ENCODE peak calls at places on chromosome 21, in four cellular contexts. J is upper lobe of right lung, S is H9, P is stomach. M is an unnamed sample. For H3K4me1, the result is how much of the 10 kb centered on the place peaks cover.

GRCh38 chr21:42939581-42940413 is 14.4 kb upstream of the ERVH48-1 start:
- DNase-seq in J (peak), S (no peak), P (peak), M (no peak)

GRCh38 chr21:33392586-33392985 is 10.6 kb upstream of the IFNGR2 start:
- DNase-seq in J (no peak), S (no peak), P (no peak), M (no peak)

GRCh38 chr21:24693779-24694178 is 913.5 kb downstream of the MRPL39 start:
- DNase-seq in J (no peak), S (no peak), P (no peak), M (no peak)

GRCh38 chr21:39379986-39380891 is 31.4 kb upstream of the HMGN1 start:
- DNase-seq in J (peak), S (peak), P (peak), M (peak)

GRCh38 chr21:46425566-46425965 is 33.1 kb upstream of the DIP2A start:
- DNase-seq in J (no peak), S (no peak), P (no peak), M (no peak)

GRCh38 chr21:16241500-16241963 is 511.8 kb downstream of the USP25 start:
- DNase-seq in J (no peak), S (peak), P (no peak), M (no peak)

GRCh38 chr21:22556829-22557228 is 1558.6 kb downstream of the NCAM2 start:
- DNase-seq in J (no peak), S (no peak), P (no peak), M (no peak)

GRCh38 chr21:15797577-15798363 is 68.0 kb downstream of the USP25 start:
- DNase-seq in J (no peak), S (no peak), P (no peak), M (peak)

GRCh38 chr21:36539434-36540150 is 59.7 kb upstream of the CLDN14 start:
- DNase-seq in J (no peak), S (no peak), P (no peak), M (no peak)

GRCh38 chr21:36541721-36542139 is 61.8 kb upstream of the CLDN14 start:
- DNase-seq in J (no peak), S (no peak), P (no peak), M (no peak)

GRCh38 chr21:36535618-36536241 is 55.8 kb upstream of the CLDN14 start:
- DNase-seq in J (no peak), S (no peak), P (no peak), M (peak)

GRCh38 chr21:36540700-36541099 is 60.8 kb upstream of the CLDN14 start:
- DNase-seq in J (no peak), S (no peak), P (no peak), M (no peak)

DNA sequence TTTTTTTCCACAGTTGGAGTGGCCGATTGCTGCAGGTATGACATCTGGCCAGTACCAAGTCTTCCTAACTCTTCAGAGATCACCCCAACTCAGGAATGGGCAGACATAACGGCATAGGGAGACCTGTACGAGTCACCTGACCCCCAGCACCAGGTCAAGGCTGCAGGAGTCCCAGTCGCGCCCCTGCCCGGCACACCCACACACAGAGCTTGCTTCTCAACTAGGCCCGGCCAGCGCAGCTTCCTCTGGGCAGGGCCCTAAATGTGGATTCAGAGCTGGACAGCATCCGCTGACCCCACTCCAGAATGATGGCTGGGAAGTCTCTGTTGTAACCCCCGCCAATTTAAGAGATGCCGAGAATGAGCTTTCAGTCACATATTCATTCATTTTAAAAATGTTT is 58.8 kb upstream of the CLDN14 start:
- DNase-seq in J (no peak), S (no peak), P (no peak), M (no peak)
- H3K4me1 ChIP-seq in J (under half), S (under half), P (under half), M (under half)

GRCh38 chr21:26909972-26910371 is 56.9 kb downstream of the ADAMTS5 start:
- DNase-seq in J (no peak), S (peak), P (no peak), M (no peak)
- TF ChIP-seq CTCF in J (no peak), S (peak), P (no peak), M (no peak)

DNA sequence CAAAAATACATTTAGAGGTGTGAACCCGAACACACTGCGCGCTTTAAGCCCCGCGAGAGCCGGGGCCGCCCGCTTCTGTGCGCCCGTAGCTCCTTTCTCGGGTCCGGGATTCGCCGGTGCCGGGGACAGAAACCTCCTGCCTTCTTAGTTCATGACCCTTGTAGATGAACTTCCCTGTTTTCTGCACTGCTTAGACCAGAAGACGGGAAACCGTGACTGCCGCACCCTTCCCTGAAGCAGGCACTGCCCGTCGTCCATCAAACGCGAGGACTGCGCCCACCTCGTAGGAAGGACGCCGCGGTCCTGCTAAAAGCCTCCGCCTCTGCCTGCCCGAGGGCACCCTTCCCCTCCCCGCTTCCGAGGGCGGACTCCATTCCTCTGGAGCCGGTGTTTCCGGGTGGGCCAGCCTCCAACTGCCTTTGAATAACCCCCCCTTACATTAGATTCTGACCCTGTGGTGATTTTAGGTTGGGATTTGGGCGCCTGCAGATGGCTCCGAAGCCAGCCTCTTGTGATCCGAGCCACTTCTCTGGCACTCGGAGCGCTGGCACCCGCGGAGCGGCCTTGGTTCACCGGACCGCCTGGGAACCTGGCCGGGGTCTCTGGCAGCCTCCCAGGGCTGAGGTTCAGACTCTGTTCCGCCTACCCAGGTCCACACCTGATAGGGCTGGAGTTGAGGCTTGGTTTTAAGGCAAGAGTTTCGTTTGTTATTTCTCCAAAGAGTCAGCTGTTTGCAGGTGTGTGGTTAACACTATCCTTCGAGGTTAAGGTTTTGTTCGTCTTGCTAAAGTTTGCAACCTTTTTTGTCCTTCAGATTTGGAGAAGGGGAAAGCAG is 1.2 kb upstream of the PTTG1IP start:
- DNase-seq in J (peak), S (no peak), P (peak), M (peak)
- H3K4me1 ChIP-seq in J (under half), S (under half), P (half or more), M (under half)

GRCh38 chr21:34510148-34511142 is 1.6 kb downstream of the KCNE1 start:
- DNase-seq in J (peak), S (peak), P (peak), M (peak)

GRCh38 chr21:34511787-34512451 is at the start of gene KCNE1:
- DNase-seq in J (no peak), S (no peak), P (no peak), M (no peak)

GRCh38 chr21:34511154-34511553 is 856 bp downstream of the KCNE1 start:
- DNase-seq in J (no peak), S (no peak), P (no peak), M (no peak)

GRCh38 chr21:34513109-34513675 is 1.2 kb upstream of the KCNE1 start:
- DNase-seq in J (no peak), S (no peak), P (no peak), M (no peak)

GRCh38 chr21:34509151-34509550 is 2.9 kb downstream of the KCNE1 start:
- DNase-seq in J (no peak), S (no peak), P (no peak), M (peak)
- TF ChIP-seq CTCF in J (peak), S (peak), P (no peak), M (peak)

GRCh38 chr21:44834951-44835646 is 17.2 kb upstream of the SUMO3 start:
- DNase-seq in J (no peak), S (no peak), P (no peak), M (no peak)
- H3K4me1 ChIP-seq in J (under half), S (under half), P (under half), M (under half)

M was measured in MM.1S.